ENCODE peak calls at places on chromosomes 12 and 14, in seven cellular contexts. T, E, B, F, W, J and K are unnamed samples.
A peak's percentile ranks its signal among the peaks of the same experiment; 100 is the strongest.

GRCh38 chr14:53621986-53622385 is 334.6 kb downstream of the BMP4 start:
- DNase-seq in E (no peak), B (no peak), J (no peak), T (no peak), W (no peak), F (no peak), K (no peak)

GRCh38 chr14:89936654-89937185 is 17.8 kb downstream of the EFCAB11 start:
- DNase-seq in E (no peak), F (no peak), B (no peak), T (no peak), J (no peak), W (no peak), K (no peak)

GRCh38 chr12:106066051-106066705 is 72.6 kb downstream of the NUAK1 start:
- DNase-seq in E (no peak), W (no peak), F (no peak), T (no peak), J (no peak), B (no peak), K (no peak)

GRCh38 chr14:93214598-93214997 is 7.5 kb downstream of the UBR7 start:
- DNase-seq in F (no peak), T (no peak), W (no peak), B (no peak), J (no peak), E (no peak), K (no peak)

GRCh38 chr14:89176090-89176757 is 240.8 kb downstream of the FOXN3 start:
- DNase-seq in W (no peak), E (peak; percentile 28), F (no peak), J (no peak), T (no peak), B (no peak), K (no peak)

GRCh38 chr14:101125719-101126375 is 222.3 kb upstream of the RTL1 start:
- DNase-seq in W (no peak), F (peak; percentile 5), T (no peak), B (no peak), E (no peak), J (no peak), K (no peak)

GRCh38 chr14:61140872-61141271 is 140.3 kb downstream of the TMEM30B start:
- DNase-seq in F (no peak), T (peak; percentile 74), J (no peak), E (no peak), B (no peak), W (no peak), K (no peak)

GRCh38 chr14:23137221-23138172 is 18.4 kb upstream of the CEBPE start:
- DNase-seq in T (no peak), J (no peak), B (no peak), E (no peak), W (no peak), F (no peak), K (peak; percentile 32)

GRCh38 chr12:2414810-2415567 is 362.2 kb downstream of the CACNA1C start:
- DNase-seq in J (no peak), W (no peak), B (no peak), F (no peak), T (no peak), E (no peak), K (no peak)

GRCh38 chr14:104343294-104343625 is 204.9 kb downstream of the KIF26A start:
- DNase-seq in W (no peak), B (no peak), T (no peak), F (no peak), J (no peak), E (no peak), K (no peak)